ENCODE peak calls at places on chromosomes 3 and 15, in eight cellular contexts. U is ecto neural progenitor cell; G is GM12891; Y is activated CD8-positive, alpha-beta memory T cell treated with anti-CD3 and anti-CD28 coated beads, Interleukin-2, amount 10 ng/mL, durations not matched to agents 7 days and 5 days; O is SJSA1; A is GM12892; I is hepatic stellate cell; B is fibroblast of the conjunctiva. T is an unnamed sample.

GRCh38 chr3:19543212-19543841 is 390.7 kb downstream of the EFHB start:
- DNase-seq in U (peak), G (no peak), Y (no peak), O (no peak), A (no peak), I (no peak), B (no peak), T (no peak)

GRCh38 chr15:83287541-83288027 is 3.1 kb upstream of the BNC1 start:
- DNase-seq in U (no peak), G (no peak), Y (no peak), O (peak), A (no peak), I (peak), B (peak), T (no peak)

GRCh38 chr3:186094696-186095095 is 14.2 kb downstream of the ETV5 start:
- DNase-seq in U (no peak), G (no peak), Y (no peak), O (no peak), A (no peak), I (no peak), B (no peak), T (no peak)

GRCh38 chr15:70493787-70494514 is 269.4 kb downstream of the UACA start:
- DNase-seq in U (no peak), G (no peak), Y (no peak), O (no peak), A (no peak), I (no peak), B (no peak), T (no peak)

GRCh38 chr3:112498916-112499315 is 356 bp downstream of the BTLA start:
- DNase-seq in U (no peak), G (no peak), Y (no peak), O (no peak), A (no peak), I (no peak), B (no peak), T (no peak)

GRCh38 chr3:61530355-61530754 is 31.0 kb upstream of the PTPRG start:
- DNase-seq in U (no peak), G (no peak), Y (no peak), O (no peak), A (no peak), I (no peak), B (peak), T (no peak)

GRCh38 chr15:29887719-29888118 is 65.5 kb upstream of the TJP1 start:
- DNase-seq in U (no peak), G (no peak), Y (no peak), O (no peak), A (no peak), I (no peak), B (peak), T (no peak)

GRCh38 chr3:154040283-154040682 is 80.9 kb upstream of the ARHGEF26 start:
- DNase-seq in U (no peak), G (no peak), Y (no peak), O (no peak), A (no peak), I (no peak), B (no peak), T (no peak)

GRCh38 chr15:69893863-69894262 is 203.9 kb downstream of the TLE3 start:
- DNase-seq in U (no peak), G (no peak), Y (no peak), O (peak), A (no peak), I (peak), B (peak), T (no peak)

GRCh38 chr3:133269393-133269792 is 130.5 kb upstream of the BFSP2 start:
- DNase-seq in U (no peak), G (no peak), Y (no peak), O (no peak), A (no peak), I (no peak), B (no peak), T (no peak)